ENCODE peak calls at places on chromosomes 2 and 18, in eight cellular contexts. S is HepG2, F is left ventricle myocardium inferior, D is cardiac muscle cell, G is gastrocnemius medialis, E is SK-N-SH, B is foreskin fibroblast, J is PC-9. V is an unnamed sample.

GRCh38 chr2:24019729-24020128 is 9.8 kb downstream of the MFSD2B start:
- DNase-seq in S (no peak), F (no peak), D (no peak), G (no peak), E (no peak), B (no peak), J (no peak), V (no peak)

GRCh38 chr18:3405713-3406112 is 44.3 kb upstream of the TGIF1 start:
- DNase-seq in S (no peak), F (no peak), D (no peak), G (no peak), E (no peak), B (no peak), J (no peak), V (no peak)

GRCh38 chr2:240134466-240134865 is 1.6 kb downstream of the COPS9 start:
- DNase-seq in S (no peak), F (no peak), D (no peak), G (no peak), E (no peak), B (no peak), J (no peak), V (no peak)

GRCh38 chr2:218405365-218406208 is 5.9 kb downstream of the CTDSP1 start:
- DNase-seq in S (no peak), F (no peak), D (peak; percentile 23), G (no peak), E (peak; percentile 42), B (no peak), J (no peak), V (peak; percentile 37)

GRCh38 chr2:6919912-6920905 is 3.0 kb downstream of the RNF144A start:
- DNase-seq in S (no peak), F (no peak), D (no peak), G (no peak), E (no peak), B (no peak), J (no peak), V (no peak)

GRCh38 chr18:13868501-13869271 is 44.7 kb downstream of the MC5R start:
- DNase-seq in S (no peak), F (no peak), D (peak; percentile 11), G (no peak), E (no peak), B (no peak), J (no peak), V (no peak)

GRCh38 chr2:240449764-240450531 is 14.5 kb downstream of the GPC1 start:
- DNase-seq in S (no peak), F (no peak), D (no peak), G (no peak), E (no peak), B (no peak), J (peak; percentile 59), V (peak; percentile 37)

GRCh38 chr2:202339052-202339870 is 36.9 kb upstream of the BMPR2 start:
- DNase-seq in S (peak; percentile 87), F (no peak), D (no peak), G (no peak), E (no peak), B (peak; percentile 60), J (no peak), V (no peak)

GRCh38 chr2:216735086-216735485 is 39.7 kb upstream of the IGFBP5 start:
- DNase-seq in S (no peak), F (no peak), D (peak; percentile 62), G (no peak), E (peak; percentile 70), B (no peak), J (no peak), V (no peak)

GRCh38 chr2:108594982-108595464 is 60.8 kb downstream of the LIMS1 start:
- DNase-seq in S (peak; percentile 64), F (no peak), D (peak; percentile 55), G (no peak), E (no peak), B (peak; percentile 92), J (peak; percentile 59), V (no peak)

GRCh38 chr2:145685323-145686050 is 1165.6 kb upstream of the ZEB2 start:
- DNase-seq in S (no peak), F (no peak), D (no peak), G (no peak), E (no peak), B (no peak), J (no peak), V (no peak)

GRCh38 chr2:13212115-13212514 is 495.4 kb downstream of the TRIB2 start:
- DNase-seq in S (no peak), F (no peak), D (no peak), G (no peak), E (no peak), B (no peak), J (no peak), V (no peak)

GRCh38 chr2:46334389-46335345 is 37.5 kb downstream of the EPAS1 start:
- DNase-seq in S (no peak), F (no peak), D (no peak), G (no peak), E (no peak), B (peak; percentile 96), J (no peak), V (no peak)

GRCh38 chr2:225270861-225271260 is 128.6 kb upstream of the NYAP2 start:
- DNase-seq in S (no peak), F (no peak), D (peak; percentile 38), G (no peak), E (peak; percentile 19), B (no peak), J (peak; percentile 55), V (no peak)

GRCh38 chr2:217919781-217920351 is 82.9 kb downstream of the TNS1 start:
- DNase-seq in S (no peak), F (peak; percentile 36), D (no peak), G (no peak), E (no peak), B (peak; percentile 59), J (no peak), V (peak; percentile 37)

GRCh38 chr2:96758987-96759386 is 1.7 kb upstream of the CNNM4 start:
- DNase-seq in S (no peak), F (no peak), D (no peak), G (no peak), E (no peak), B (no peak), J (no peak), V (no peak)

GRCh38 chr2:222848862-222849261 is 12.0 kb upstream of the ACSL3 start:
- DNase-seq in S (no peak), F (no peak), D (no peak), G (no peak), E (no peak), B (no peak), J (no peak), V (no peak)

GRCh38 chr2:180324191-180324590 is 317.1 kb upstream of the CWC22 start:
- DNase-seq in S (no peak), F (no peak), D (no peak), G (no peak), E (no peak), B (no peak), J (no peak), V (no peak)

GRCh38 chr2:209208211-209208610 is 215.6 kb upstream of the MAP2 start:
- DNase-seq in S (peak; percentile 32), F (no peak), D (peak; percentile 52), G (no peak), E (peak; percentile 16), B (no peak), J (peak; percentile 12), V (peak; percentile 40)
- TF ChIP-seq CTCF in S (peak; percentile 78), F (peak; percentile 41), D (no peak), G (no peak), E (peak; percentile 68), B (peak; percentile 34), J (peak; percentile 76), V (peak; percentile 31)

GRCh38 chr2:169735623-169736022 is 2.0 kb downstream of the KLHL23 start:
- DNase-seq in S (no peak), F (no peak), D (no peak), G (no peak), E (no peak), B (no peak), J (no peak), V (no peak)

GRCh38 chr2:169734172-169734847 is 678 bp downstream of the KLHL23 start:
- DNase-seq in S (no peak), F (no peak), D (peak; percentile 69), G (no peak), E (peak; percentile 83), B (no peak), J (peak; percentile 12), V (peak; percentile 27)

GRCh38 chr2:169739351-169739750 is 5.7 kb downstream of the KLHL23 start:
- DNase-seq in S (no peak), F (no peak), D (no peak), G (no peak), E (no peak), B (no peak), J (no peak), V (no peak)

GRCh38 chr2:169738566-169739229 is 5.1 kb downstream of the KLHL23 start:
- DNase-seq in S (no peak), F (no peak), D (no peak), G (no peak), E (no peak), B (no peak), J (no peak), V (no peak)

GRCh38 chr2:169736902-169737301 is 3.3 kb downstream of the KLHL23 start:
- DNase-seq in S (no peak), F (no peak), D (no peak), G (no peak), E (no peak), B (no peak), J (no peak), V (no peak)
- H3K4me3 ChIP-seq in S (peak overlapping the region; percentile 89), F (peak overlapping the region; percentile 78), D (peak overlapping the region; percentile 2), G (peak overlapping the region; percentile 9), E (peak overlapping the region; percentile 14), B (no peak overlapping the region), J (no peak overlapping the region), V (peak overlapping the region; percentile 90)

GRCh38 chr2:167331636-167332232 is 443.5 kb downstream of the XIRP2 start:
- DNase-seq in S (peak; percentile 11), F (no peak), D (peak; percentile 57), G (no peak), E (peak; percentile 12), B (no peak), J (no peak), V (no peak)
- TF ChIP-seq CTCF in S (peak; percentile 49), F (peak; percentile 21), D (peak; percentile 12), G (no peak), E (peak; percentile 32), B (no peak), J (no peak), V (no peak)

DNA sequence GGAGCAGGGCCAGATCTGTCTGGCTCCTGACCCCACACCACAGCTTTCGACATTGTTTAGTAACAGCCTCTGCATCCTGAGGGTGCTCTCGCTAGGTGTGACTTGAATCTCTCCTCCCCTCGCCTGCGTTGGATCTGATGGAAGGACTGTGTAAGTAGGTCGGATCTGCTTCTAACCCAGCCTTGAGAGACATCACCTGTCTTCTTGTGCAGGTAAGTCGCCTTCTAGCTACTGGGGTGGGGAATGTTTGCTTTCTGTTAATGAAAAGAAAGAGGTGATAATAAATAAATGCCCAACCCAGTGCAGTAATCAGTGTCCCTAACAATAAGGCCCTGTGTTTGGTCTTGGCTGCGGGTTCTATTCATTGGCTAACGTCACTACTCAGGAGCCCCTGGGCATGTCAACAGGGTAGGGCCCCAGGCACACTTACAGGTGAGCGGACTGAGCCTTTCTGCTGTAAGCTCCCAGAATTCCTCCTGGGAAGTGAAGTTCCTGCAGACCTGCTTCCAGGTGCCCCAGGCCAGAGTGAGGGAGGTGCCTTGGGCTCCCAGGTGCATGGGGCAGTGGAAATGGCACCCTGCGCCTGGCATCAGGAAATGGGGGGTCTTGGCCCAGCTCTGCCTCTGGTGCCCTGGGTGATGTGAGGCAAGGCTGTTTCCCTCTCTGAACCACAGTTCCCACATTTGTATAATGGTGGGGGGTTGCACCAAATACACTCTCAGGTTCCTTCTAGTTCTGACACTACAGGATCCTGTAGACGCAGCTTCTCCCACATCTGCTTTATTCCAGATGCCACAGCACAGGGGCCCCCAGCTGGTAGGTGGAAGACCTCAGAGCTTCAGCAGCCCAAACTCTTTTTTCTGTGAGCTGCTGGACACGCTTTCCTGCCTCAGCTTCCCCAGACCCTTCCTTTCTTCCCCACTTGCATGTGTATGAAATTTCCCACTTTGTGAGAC is 11.2 kb upstream of the FOSL2 start:
- DNase-seq in S (no peak), F (no peak), D (no peak), G (no peak), E (no peak), B (no peak), J (no peak), V (peak; percentile 46)
- H3K4me3 ChIP-seq in S (no peak overlapping the region), F (no peak overlapping the region), D (no peak overlapping the region), G (no peak overlapping the region), E (no peak overlapping the region), B (no peak overlapping the region), J (no peak overlapping the region), V (no peak overlapping the region)

V was measured in psoas muscle.